ENCODE peak calls at places on chromosomes 12 and 14, in six cellular contexts. S is IMR-90, G is neuronal stem cell, N is H9, L is mesenchymal stem cell, Q is H1. J is an unnamed sample.

GRCh38 chr12:94614288-94614721 is 36.1 kb downstream of the TMCC3 start:
- DNase-seq in S (no peak), G (peak), N (peak), L (no peak), Q (no peak), J (peak)

GRCh38 chr12:3727877-3728632 is 24.9 kb downstream of the CRACR2A start:
- DNase-seq in S (peak), G (no peak), N (no peak), L (peak), Q (no peak), J (no peak)

GRCh38 chr14:28151931-28152330 is 614.7 kb upstream of the FOXG1 start:
- DNase-seq in S (no peak), G (no peak), N (no peak), L (no peak), Q (no peak), J (no peak)

GRCh38 chr14:104108570-104109060 is 23.1 kb downstream of the ASPG start:
- DNase-seq in S (no peak), G (no peak), N (peak), L (no peak), Q (peak), J (no peak)

GRCh38 chr14:102182190-102182589 is 42.5 kb downstream of the WDR20 start:
- DNase-seq in S (peak), G (no peak), N (no peak), L (peak), Q (no peak), J (no peak)

GRCh38 chr14:52692248-52692962 is 3.0 kb downstream of the ERO1A start:
- DNase-seq in S (peak), G (no peak), N (no peak), L (peak), Q (no peak), J (no peak)

GRCh38 chr14:32657081-32657480 is 281.6 kb upstream of the NPAS3 start:
- DNase-seq in S (peak), G (no peak), N (no peak), L (peak), Q (no peak), J (peak)

GRCh38 chr12:82593901-82594396 is 92.8 kb upstream of the TMTC2 start:
- DNase-seq in S (no peak), G (peak), N (no peak), L (no peak), Q (no peak), J (no peak)

GRCh38 chr14:102993523-102993922 is 63.8 kb downstream of the CDC42BPB start:
- DNase-seq in S (peak), G (no peak), N (no peak), L (peak), Q (no peak), J (no peak)

GRCh38 chr12:14554281-14555008 is 13.2 kb downstream of the PLBD1 start:
- DNase-seq in S (no peak), G (no peak), N (no peak), L (peak), Q (no peak), J (peak)

GRCh38 chr12:42094277-42094676 is 50.4 kb downstream of the GXYLT1 start:
- DNase-seq in S (peak), G (no peak), N (peak), L (peak), Q (no peak), J (peak)

GRCh38 chr12:132444283-132444682 is 45.7 kb upstream of the FBRSL1 start:
- DNase-seq in S (no peak), G (no peak), N (no peak), L (no peak), Q (no peak), J (no peak)

DNA sequence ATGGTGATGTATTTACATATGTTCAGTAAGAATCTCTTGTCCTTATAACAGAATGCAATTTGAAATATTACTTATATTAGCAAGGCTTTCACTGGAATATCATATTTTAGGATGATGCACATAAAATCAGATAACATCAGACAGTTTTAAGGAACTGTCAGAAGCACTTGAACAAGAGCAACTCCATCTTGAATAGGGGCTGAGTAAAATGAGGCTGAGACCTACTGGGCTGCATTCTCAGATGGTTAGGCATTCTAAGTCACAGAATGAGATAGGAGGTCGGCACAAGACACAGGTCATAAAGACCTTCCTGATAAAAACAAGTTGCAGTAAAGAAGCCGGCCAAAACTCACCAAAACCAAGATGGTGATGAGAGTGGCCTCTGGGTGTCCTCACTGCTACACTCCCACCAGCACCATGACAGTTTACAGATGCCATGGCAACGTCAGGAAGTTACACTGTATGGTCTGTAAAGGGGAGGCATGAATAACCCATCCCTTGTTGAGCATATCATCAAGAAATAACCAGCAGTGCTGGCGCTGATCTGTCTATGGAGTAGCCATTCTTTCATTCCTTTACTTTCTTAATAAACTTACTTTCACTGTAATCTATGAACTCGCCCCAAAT is 27.6 kb upstream of the ETV6 start:
- DNase-seq in S (no peak), G (no peak), N (peak), L (peak), Q (no peak), J (peak)
- H3K18ac ChIP-seq in S (no peak), G (no peak), N (no peak), L (no peak), Q (no peak), J (no peak)

DNA sequence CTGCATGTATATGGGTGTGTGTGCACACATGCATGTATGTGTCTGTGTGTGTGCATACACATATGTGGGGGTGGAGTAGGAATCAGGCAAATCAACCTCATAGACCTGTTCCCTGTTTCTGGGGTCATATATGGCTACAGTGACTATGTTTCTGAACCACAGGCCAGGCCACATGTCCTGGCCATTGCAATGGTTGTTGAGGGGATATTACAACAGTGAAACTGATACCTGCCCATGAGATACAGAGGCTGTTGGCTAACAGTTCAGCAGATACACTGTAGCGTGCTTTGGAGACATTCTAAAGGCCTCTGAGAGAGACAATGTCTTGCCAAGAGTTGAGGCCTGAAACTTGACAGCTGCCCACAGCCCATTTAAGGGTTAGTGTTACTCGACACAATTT is 47.3 kb upstream of the FOS start:
- DNase-seq in S (no peak), G (no peak), N (no peak), L (no peak), Q (no peak), J (no peak)
- H2BK5ac ChIP-seq in S (no peak), G (no peak), N (no peak), L (no peak), Q (no peak), J (no peak)

GRCh38 chr12:104680506-104680905 is 223.8 kb downstream of the CHST11 start:
- DNase-seq in S (no peak), G (no peak), N (no peak), L (no peak), Q (no peak), J (no peak)
- H4K91ac ChIP-seq in S (no peak), G (no peak), N (no peak), L (no peak), Q (no peak), J (no peak)

GRCh38 chr12:25868193-25868592 is 90.3 kb upstream of the RASSF8 start:
- DNase-seq in S (no peak), G (no peak), N (no peak), L (no peak), Q (no peak), J (no peak)

GRCh38 chr12:25866586-25867378 is 91.7 kb upstream of the RASSF8 start:
- DNase-seq in S (no peak), G (no peak), N (no peak), L (peak), Q (no peak), J (peak)

GRCh38 chr12:25861226-25861625 is 97.3 kb upstream of the RASSF8 start:
- DNase-seq in S (no peak), G (no peak), N (no peak), L (no peak), Q (no peak), J (no peak)

GRCh38 chr12:25859976-25860375 is 98.5 kb upstream of the RASSF8 start:
- DNase-seq in S (no peak), G (no peak), N (no peak), L (no peak), Q (no peak), J (peak)

DNA sequence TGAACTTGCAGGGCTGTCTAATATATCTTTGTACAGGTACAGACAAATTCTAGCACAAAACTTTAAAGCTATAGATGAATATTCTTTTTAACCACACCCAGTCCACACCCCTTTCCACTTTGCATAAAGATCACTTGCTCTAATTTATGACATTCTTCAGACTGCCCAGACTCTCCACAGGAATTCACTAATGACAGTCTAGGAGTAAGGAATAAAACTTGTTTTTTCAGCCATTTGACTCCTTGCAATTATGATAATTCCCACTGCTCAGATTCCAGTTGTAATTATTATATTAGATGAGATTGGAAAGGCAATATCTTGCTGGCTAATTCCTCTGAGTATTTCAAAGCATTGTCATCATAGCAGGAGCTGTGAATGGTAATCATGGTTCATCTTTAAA is 94.2 kb upstream of the RASSF8 start:
- DNase-seq in S (no peak), G (no peak), N (no peak), L (peak), Q (no peak), J (no peak)
- H3K18ac ChIP-seq in S (no peak), G (no peak), N (no peak), L (no peak), Q (no peak), J (no peak)

DNA sequence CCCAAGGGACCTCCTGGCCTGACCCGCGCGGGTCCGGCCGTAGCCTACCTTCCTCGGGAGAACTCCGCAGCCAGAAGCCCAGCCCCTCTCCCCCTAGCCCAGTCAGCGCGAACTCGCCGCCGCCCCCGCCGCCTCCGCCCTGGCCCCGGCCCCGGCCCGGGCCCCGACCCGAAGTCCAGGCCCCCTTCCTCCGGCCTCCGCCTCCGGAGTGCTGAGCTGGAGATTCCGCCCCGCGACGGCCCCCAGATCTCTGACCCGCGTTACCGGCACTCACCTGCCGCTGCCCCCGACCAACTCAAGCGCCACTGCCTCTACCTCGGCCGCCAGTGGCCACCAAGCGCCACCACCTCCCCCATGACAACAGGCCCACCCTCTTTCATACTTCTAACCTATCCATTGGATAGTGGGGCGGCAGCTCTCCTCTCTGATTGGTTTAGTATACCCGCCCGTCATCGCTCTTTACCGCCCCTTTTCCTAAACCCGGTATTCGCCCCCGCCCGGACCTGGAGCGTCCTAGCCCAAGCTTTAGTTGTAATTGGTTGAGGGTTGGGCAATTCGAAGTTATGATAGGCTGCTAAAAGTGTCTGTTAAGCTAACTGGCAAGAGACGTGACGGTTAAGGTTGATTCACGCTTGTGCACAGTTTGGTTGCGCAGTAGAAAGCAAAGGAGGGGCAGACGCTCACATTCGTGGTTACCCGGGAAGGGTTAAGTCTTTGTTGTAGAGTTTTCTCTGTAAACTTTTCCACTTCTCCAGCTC is at the start of gene NUMB:
- DNase-seq in S (peak), G (peak), N (peak), L (peak), Q (peak), J (peak)
- H2BK5ac ChIP-seq in S (peak), G (peak), N (no peak), L (peak), Q (peak), J (peak)

GRCh38 chr12:111298583-111299436 is 70.1 kb downstream of the PHETA1 start:
- DNase-seq in S (peak), G (peak), N (peak), L (peak), Q (peak), J (no peak)

GRCh38 chr12:111308473-111308872 is 60.4 kb downstream of the PHETA1 start:
- DNase-seq in S (no peak), G (no peak), N (no peak), L (no peak), Q (no peak), J (no peak)

GRCh38 chr12:111304642-111305071 is 64.2 kb downstream of the PHETA1 start:
- DNase-seq in S (no peak), G (no peak), N (peak), L (no peak), Q (peak), J (peak)

GRCh38 chr12:111297703-111298426 is 71.0 kb downstream of the PHETA1 start:
- DNase-seq in S (no peak), G (peak), N (peak), L (no peak), Q (no peak), J (no peak)

DNA sequence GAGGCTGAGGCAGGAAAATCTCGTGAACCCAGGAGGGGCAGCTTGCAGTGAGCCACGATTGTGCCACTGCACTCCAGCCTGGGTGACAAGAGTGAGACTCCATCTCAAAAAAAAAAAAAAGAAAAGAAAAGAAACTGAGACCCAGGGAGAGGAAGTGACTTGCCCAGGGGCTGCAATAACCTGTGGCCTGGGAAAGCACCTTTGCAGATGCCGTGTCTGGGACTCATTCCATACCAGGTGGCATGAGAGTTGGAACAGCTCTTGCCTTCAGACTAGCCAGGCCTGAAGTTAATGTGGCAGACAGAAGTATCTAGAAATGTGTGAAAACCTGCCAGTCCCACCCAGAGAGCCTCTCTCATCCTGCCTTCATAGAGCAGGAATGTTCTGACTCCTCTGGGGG is 65.4 kb downstream of the PHETA1 start:
- DNase-seq in S (no peak), G (no peak), N (no peak), L (no peak), Q (no peak), J (no peak)
- H4K91ac ChIP-seq in S (no peak), G (no peak), N (no peak), L (no peak), Q (no peak), J (no peak)

GRCh38 chr14:55386037-55386798 is 25.4 kb downstream of the ATG14 start:
- DNase-seq in S (no peak), G (no peak), N (no peak), L (no peak), Q (no peak), J (no peak)
- H3K18ac ChIP-seq in S (no peak), G (no peak), N (no peak), L (no peak), Q (no peak), J (no peak)

DNA sequence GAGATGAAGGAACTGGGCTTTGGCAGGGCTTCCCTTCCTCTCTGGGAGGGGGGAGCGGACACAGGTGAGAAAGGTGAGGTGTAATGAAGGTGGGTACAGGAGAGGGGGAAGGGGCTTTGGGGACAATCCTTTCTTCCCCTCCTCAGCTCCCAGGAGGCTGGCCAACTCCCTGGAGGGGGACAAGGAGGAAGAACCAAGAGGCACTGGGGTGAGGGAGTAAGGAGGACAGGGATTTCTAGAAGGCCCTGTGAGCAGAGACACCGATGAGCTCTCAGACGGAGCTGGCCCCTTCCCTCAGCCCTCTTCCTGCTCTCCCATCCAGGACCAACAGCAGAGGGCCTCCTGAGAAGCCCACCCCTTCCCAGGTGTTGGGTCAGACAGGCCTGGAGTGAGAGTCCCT is 53.4 kb downstream of the PLEKHG3 start:
- DNase-seq in S (no peak), G (no peak), N (no peak), L (no peak), Q (no peak), J (no peak)
- H2BK5ac ChIP-seq in S (peak), G (no peak), N (no peak), L (peak), Q (peak), J (peak)

GRCh38 chr12:44837114-44837800 is 38.9 kb downstream of the NELL2 start:
- DNase-seq in S (no peak), G (no peak), N (no peak), L (no peak), Q (no peak), J (peak)
- H4K91ac ChIP-seq in S (no peak), G (no peak), N (no peak), L (no peak), Q (no peak), J (no peak)

GRCh38 chr12:951166-951565 is 1.7 kb upstream of the RAD52 start:
- DNase-seq in S (no peak), G (no peak), N (no peak), L (no peak), Q (no peak), J (peak)

GRCh38 chr12:946212-946611 is 3.3 kb downstream of the RAD52 start:
- DNase-seq in S (peak), G (no peak), N (no peak), L (peak), Q (no peak), J (no peak)

GRCh38 chr12:946656-947055 is 2.8 kb downstream of the RAD52 start:
- DNase-seq in S (peak), G (no peak), N (no peak), L (peak), Q (no peak), J (no peak)

GRCh38 chr12:948238-948637 is 1.3 kb downstream of the RAD52 start:
- DNase-seq in S (no peak), G (no peak), N (no peak), L (peak), Q (no peak), J (no peak)

DNA sequence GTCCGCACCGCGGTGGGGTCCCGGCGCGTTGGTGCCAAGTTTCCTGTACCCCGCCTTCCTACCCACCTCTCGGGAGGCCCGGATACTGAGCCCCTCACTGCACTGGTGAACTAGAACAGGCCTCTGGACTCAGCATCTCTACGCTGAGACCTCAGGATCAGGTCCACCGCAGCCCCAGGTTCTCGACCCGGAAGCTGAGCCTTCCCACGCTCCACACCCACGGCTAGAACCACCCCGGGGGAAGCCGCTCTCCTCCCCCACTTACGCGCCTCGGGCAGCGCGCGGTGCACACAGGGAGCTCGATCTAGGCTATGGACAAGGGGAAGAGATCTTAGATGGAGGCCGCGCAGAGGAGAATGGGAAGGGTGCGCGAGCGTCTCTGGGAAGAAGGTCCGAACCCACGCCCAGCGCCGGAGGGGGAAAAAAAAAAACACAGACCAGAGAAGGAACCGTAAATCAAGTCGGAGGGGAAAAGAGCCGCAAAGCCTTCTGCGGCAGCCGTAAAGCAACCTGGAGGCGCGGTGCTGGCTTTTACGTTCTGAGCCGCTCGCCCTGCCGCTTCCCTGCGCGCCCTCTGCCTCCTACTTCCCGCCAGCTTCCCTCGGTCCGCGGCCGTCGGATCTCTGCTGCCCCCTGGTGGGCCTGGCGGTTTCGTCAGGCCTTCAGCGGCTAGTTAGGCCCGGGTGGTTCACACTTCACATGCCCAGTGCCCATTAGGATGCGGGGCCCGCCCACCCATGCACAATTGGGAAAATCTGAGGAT is at the start of gene RAD52:
- DNase-seq in S (peak), G (peak), N (peak), L (peak), Q (peak), J (peak)
- H3K18ac ChIP-seq in S (peak), G (peak), N (peak), L (peak), Q (peak), J (peak)

J was measured in trophoblast cell.